ENCODE peak calls at places on chromosomes 12 and 14, in ten cellular contexts. E is CD4-positive, CD25-positive, alpha-beta regulatory T cell; M is OCI-LY7; R is tibial artery; U is transverse colon; N is K562; Q is stomach; Z is heart right ventricle; P is cardiac muscle cell; L is CD8-positive, alpha-beta memory T cell. H is an unnamed sample. For H3K36me3, H3K9me3 and H3K4me1, the result is how much of the 10 kb centered on the place peaks cover.

GRCh38 chr14:75132374-75133086 is 5.7 kb upstream of the NEK9 start:
- DNase-seq in Q (no peak), M (peak), E (peak), L (peak), R (no peak), U (peak), P (peak), N (peak), Z (peak), H (no peak)

GRCh38 chr12:69935651-69936100 is 110.6 kb downstream of the MYRFL start:
- DNase-seq in Q (no peak), P (no peak), U (no peak), Z (no peak), L (no peak), E (no peak), N (no peak), R (no peak), M (no peak), H (no peak)

GRCh38 chr12:6582959-6583358 is 14.9 kb upstream of the NOP2 start:
- DNase-seq in L (no peak), P (no peak), R (no peak), Z (no peak), M (no peak), E (no peak), N (no peak), U (no peak), Q (no peak), H (no peak)

GRCh38 chr12:21850419-21850818 is 75.9 kb upstream of the KCNJ8 start:
- DNase-seq in M (no peak), P (no peak), N (no peak), R (no peak), L (no peak), E (no peak), U (no peak), Q (no peak), Z (no peak), H (no peak)

GRCh38 chr12:52179396-52179973 is 12.3 kb downstream of the KRT80 start:
- DNase-seq in N (no peak), M (no peak), Z (no peak), R (no peak), E (no peak), L (no peak), Q (no peak), U (no peak), P (no peak), H (no peak)

GRCh38 chr14:64706119-64706465 is 1.9 kb downstream of the PLEKHG3 start:
- DNase-seq in E (no peak), N (no peak), R (no peak), Q (no peak), U (no peak), Z (no peak), L (no peak), P (no peak), M (no peak), H (no peak)

GRCh38 chr12:47067778-47068431 is 11.5 kb upstream of the PCED1B start:
- DNase-seq in R (no peak), Z (no peak), E (no peak), N (no peak), P (no peak), L (no peak), M (no peak), Q (no peak), U (no peak), H (no peak)

GRCh38 chr12:46174061-46174662 is 94.7 kb downstream of the SLC38A1 start:
- DNase-seq in N (no peak), Z (no peak), U (no peak), L (no peak), E (no peak), Q (no peak), R (no peak), P (no peak), M (no peak), H (no peak)

GRCh38 chr12:69151254-69151751 is 88.1 kb upstream of the CPSF6 start:
- DNase-seq in N (no peak), P (no peak), L (no peak), M (no peak), U (peak), Z (no peak), R (no peak), Q (no peak), E (no peak), H (no peak)

GRCh38 chr12:113149361-113150150 is at the start of gene CFAP73:
- DNase-seq in E (no peak), U (peak), Z (peak), R (no peak), L (no peak), N (peak), Q (peak), P (peak), M (no peak), H (no peak)

GRCh38 chr12:79982371-79983062 is 47.6 kb upstream of the PPP1R12A start:
- DNase-seq in M (no peak), E (no peak), R (no peak), U (no peak), P (no peak), Z (no peak), N (no peak), Q (no peak), L (no peak), H (no peak)

GRCh38 chr12:20280515-20280914 is 87.8 kb upstream of the PDE3A start:
- DNase-seq in E (no peak), Z (no peak), P (no peak), L (no peak), M (no peak), N (no peak), Q (no peak), U (no peak), R (no peak), H (no peak)

GRCh38 chr14:35883677-35884293 is 57.6 kb downstream of the BRMS1L start:
- DNase-seq in L (no peak), M (peak), R (no peak), P (peak), Z (no peak), Q (peak), U (peak), N (no peak), E (peak), H (no peak)

GRCh38 chr12:131105736-131106356 is 152.1 kb downstream of the ADGRD1 start:
- DNase-seq in U (no peak), P (no peak), Q (no peak), L (peak), N (no peak), M (no peak), E (peak), R (peak), Z (no peak), H (no peak)

GRCh38 chr12:29160230-29160629 is 11.2 kb downstream of the FAR2 start:
- DNase-seq in U (no peak), Q (no peak), E (no peak), N (no peak), P (no peak), L (no peak), Z (no peak), M (no peak), R (no peak), H (no peak)

GRCh38 chr12:108806921-108807320 is 50.5 kb downstream of the SSH1 start:
- DNase-seq in Q (no peak), R (peak), M (no peak), E (no peak), N (no peak), L (no peak), P (no peak), Z (no peak), U (no peak), H (no peak)

GRCh38 chr12:108806350-108806749 is 51.0 kb downstream of the SSH1 start:
- DNase-seq in E (no peak), M (no peak), Z (no peak), P (no peak), Q (no peak), U (no peak), L (no peak), N (no peak), R (peak), H (no peak)

GRCh38 chr12:108810636-108811035 is 46.7 kb downstream of the SSH1 start:
- DNase-seq in M (no peak), R (peak), Z (no peak), Q (no peak), E (no peak), L (no peak), P (no peak), U (no peak), N (no peak), H (no peak)

GRCh38 chr12:108807476-108807875 is 49.9 kb downstream of the SSH1 start:
- DNase-seq in E (no peak), L (no peak), Z (no peak), P (no peak), R (peak), N (no peak), U (no peak), Q (no peak), M (no peak), H (no peak)

GRCh38 chr12:108807996-108808725 is 49.2 kb downstream of the SSH1 start:
- DNase-seq in N (no peak), U (no peak), L (no peak), M (no peak), R (peak), Q (no peak), E (no peak), P (no peak), Z (no peak), H (no peak)
- H3K36me3 ChIP-seq in N (under half), U (under half), L (under half), M (under half), R (under half), Q (half or more), E (under half), P (under half), Z (under half), H (under half)

DNA sequence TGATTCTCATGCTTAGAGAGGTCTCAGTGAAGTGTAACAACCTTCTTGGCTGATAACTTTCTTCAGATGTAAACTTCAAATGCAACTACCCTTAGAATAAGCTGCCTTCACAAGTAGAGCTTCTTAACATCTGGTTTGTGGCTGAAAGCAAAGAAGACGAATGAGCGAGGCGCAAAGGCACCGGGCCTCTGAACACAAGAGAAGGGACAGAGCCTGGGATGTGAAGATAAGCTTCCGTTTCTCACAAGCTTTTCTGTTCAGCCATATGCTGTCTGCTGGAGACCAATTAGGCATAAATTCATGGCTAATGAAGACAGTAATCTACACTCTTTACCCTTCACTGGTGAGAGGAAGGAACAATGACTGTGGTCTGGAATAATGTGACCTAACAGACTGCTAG is 195.2 kb downstream of the ATXN7L3B start:
- DNase-seq in Q (no peak), E (no peak), R (no peak), N (no peak), M (no peak), Z (no peak), L (no peak), U (no peak), P (peak), H (no peak)
- H3K9me3 ChIP-seq in Q (under half), E (under half), R (under half), N (under half), M (under half), Z (under half), L (under half), U (under half), P (under half), H (under half)

DNA sequence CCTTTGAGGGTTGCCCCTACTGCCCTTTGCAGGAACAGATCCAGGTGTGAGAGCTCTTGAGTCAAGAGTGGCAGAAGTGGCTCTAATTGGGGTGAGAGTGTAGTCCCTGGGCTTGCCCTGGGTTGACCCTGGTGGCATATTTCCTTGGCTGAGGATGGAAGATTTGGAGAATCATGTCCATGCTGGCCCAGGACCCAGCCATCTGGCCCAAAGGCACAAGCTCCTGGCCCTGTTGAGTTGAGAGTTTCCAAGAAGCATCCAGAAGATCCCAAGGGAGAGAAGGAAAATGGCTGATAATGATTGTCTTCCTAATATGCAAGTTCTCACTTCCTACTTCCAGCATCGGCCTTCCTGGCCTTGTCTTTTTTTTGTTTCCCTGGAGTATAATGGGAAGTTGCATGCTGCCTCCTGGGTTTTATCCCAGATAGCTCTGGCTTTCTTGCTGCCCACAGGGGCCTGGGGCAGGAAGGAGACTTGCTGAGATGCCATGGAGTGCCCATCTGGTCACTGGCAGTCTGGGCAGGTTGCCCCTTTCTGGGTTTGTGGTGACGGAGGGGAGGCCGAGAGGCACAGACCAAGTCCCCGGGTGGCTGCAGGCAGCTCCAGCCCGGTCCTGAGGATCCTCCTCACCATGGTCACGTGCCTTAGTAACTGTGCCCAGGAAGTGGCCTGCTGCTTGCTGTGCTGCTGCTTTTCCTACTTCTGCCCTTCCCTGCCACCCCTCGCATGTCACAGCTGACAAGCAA is 55.3 kb upstream of the SRSF5 start:
- DNase-seq in P (no peak), M (no peak), L (no peak), Q (no peak), U (peak), R (peak), E (no peak), Z (peak), N (no peak), H (no peak)
- H3K4me1 ChIP-seq in P (under half), M (under half), L (under half), Q (half or more), U (under half), R (under half), E (under half), Z (half or more), N (under half), H (under half)

DNA sequence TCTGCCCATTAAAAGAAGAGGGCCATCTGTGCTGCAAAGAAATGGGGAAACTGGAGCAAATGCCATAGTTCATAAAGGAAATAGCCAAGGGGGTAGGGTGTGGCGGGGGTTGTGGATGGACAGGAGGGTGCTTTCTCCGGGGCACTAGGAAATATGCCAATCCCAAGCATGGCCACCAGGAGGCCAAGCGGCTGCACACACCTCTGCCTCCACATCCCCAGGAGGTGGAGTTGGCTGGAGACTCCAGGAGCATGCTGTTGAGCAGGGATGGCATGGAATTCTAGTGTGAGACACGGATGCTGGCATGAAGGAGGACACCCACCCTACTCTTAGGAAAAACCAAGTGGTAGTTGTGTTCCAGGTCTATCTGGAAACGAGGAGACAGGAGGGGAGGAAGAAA is 25.2 kb downstream of the NID2 start:
- DNase-seq in U (peak), R (no peak), Z (no peak), Q (peak), E (no peak), N (peak), P (peak), L (peak), M (peak), H (no peak)
- H3K36me3 ChIP-seq in U (under half), R (under half), Z (under half), Q (under half), E (under half), N (under half), P (under half), L (under half), M (under half), H (under half)

GRCh38 chr14:22547309-22547947 is 41.6 kb downstream of the DAD1 start:
- DNase-seq in E (no peak), U (no peak), N (no peak), Q (no peak), L (no peak), R (peak), Z (peak), P (no peak), M (no peak), H (no peak)
- H3K9me3 ChIP-seq in E (under half), U (under half), N (under half), Q (under half), L (under half), R (under half), Z (under half), P (under half), M (under half), H (under half)

GRCh38 chr14:54671537-54671936 is 104.6 kb downstream of the SAMD4A start:
- DNase-seq in L (no peak), M (no peak), Q (no peak), R (no peak), U (no peak), Z (no peak), P (no peak), E (no peak), N (no peak), H (no peak)

GRCh38 chr14:54674342-54674741 is 107.4 kb downstream of the SAMD4A start:
- DNase-seq in N (no peak), M (no peak), Q (no peak), P (no peak), E (no peak), L (no peak), U (no peak), R (no peak), Z (no peak), H (no peak)

GRCh38 chr14:54673193-54674121 is 106.5 kb downstream of the SAMD4A start:
- DNase-seq in M (no peak), E (no peak), L (no peak), N (peak), U (no peak), Q (no peak), R (no peak), P (peak), Z (no peak), H (no peak)

GRCh38 chr14:54672181-54672580 is 105.3 kb downstream of the SAMD4A start:
- DNase-seq in E (no peak), P (no peak), Q (no peak), R (no peak), Z (no peak), M (no peak), U (no peak), N (no peak), L (no peak), H (no peak)

DNA sequence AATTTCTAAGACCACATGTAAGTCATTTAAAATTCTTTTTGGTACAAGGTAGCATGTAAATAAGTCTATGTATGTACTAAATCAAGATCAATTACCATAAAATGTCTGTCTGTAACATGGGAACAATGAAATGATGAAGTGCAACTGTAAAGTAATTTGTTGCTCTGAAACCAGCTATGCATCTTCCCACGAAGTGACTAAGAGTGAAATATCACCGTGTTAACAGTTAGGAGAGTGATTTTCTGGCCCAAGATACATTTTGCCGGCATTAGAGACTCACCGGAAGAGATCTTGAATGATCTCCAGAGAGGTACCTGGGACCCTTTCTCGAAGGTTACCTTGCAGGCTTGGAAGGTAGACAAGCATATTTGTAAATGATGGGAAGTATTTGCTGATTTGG is 105.8 kb downstream of the SAMD4A start:
- DNase-seq in E (no peak), Z (no peak), R (no peak), U (no peak), N (no peak), L (no peak), M (no peak), P (no peak), Q (no peak), H (no peak)
- H3K4me1 ChIP-seq in E (under half), Z (half or more), R (under half), U (under half), N (under half), L (under half), M (under half), P (half or more), Q (under half), H (under half)

GRCh38 chr12:24833513-24833912 is 115.4 kb downstream of the BCAT1 start:
- DNase-seq in L (no peak), N (no peak), P (no peak), R (no peak), Q (no peak), E (no peak), U (no peak), Z (no peak), M (no peak), H (no peak)
- H3K36me3 ChIP-seq in L (under half), N (half or more), P (under half), R (under half), Q (under half), E (under half), U (under half), Z (under half), M (half or more), H (under half)

GRCh38 chr12:31897791-31898503 is 61.3 kb upstream of the RESF1 start:
- DNase-seq in R (no peak), Q (peak), P (peak), L (peak), Z (peak), M (peak), E (no peak), U (peak), N (peak), H (peak)

GRCh38 chr12:31896514-31897039 is 62.6 kb upstream of the RESF1 start:
- DNase-seq in L (peak), U (peak), Q (peak), N (peak), M (peak), Z (peak), R (no peak), E (peak), P (no peak), H (no peak)

GRCh38 chr12:31900271-31900670 is 58.9 kb upstream of the RESF1 start:
- DNase-seq in N (no peak), L (no peak), E (no peak), M (no peak), Z (no peak), Q (no peak), P (no peak), U (no peak), R (no peak), H (no peak)

GRCh38 chr12:31895449-31896150 is 63.6 kb upstream of the RESF1 start:
- DNase-seq in N (no peak), M (peak), L (no peak), E (no peak), Q (no peak), U (no peak), Z (no peak), R (no peak), P (no peak), H (no peak)

DNA sequence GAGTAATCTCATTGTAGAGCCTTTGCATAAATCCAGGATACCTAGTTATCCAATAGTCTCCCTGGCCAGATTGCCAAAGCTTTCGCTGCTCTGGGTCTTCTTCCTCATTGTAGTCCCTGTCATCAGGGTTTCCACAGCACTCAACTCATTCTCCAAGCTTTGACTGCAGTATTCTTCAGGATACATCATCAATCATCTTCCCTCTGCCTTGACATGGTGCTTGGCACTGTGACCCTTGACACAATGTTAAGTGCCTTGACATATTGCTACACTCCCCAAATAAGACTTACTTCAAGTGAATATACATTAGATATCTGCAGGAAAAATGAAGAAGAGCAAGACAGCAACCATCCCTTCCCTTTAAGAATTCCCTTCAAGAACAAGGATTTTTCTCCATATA is 60.1 kb upstream of the RESF1 start:
- DNase-seq in U (no peak), M (no peak), L (no peak), R (no peak), Z (no peak), Q (no peak), N (no peak), E (no peak), P (no peak), H (no peak)
- H3K9me3 ChIP-seq in U (under half), M (half or more), L (under half), R (under half), Z (under half), Q (under half), N (under half), E (under half), P (under half), H (under half)

GRCh38 chr12:65868878-65869277 is 44.6 kb downstream of the HMGA2 start:
- DNase-seq in L (no peak), R (no peak), P (no peak), Q (no peak), E (no peak), Z (no peak), N (no peak), U (no peak), M (no peak), H (no peak)
- H3K4me1 ChIP-seq in L (under half), R (under half), P (under half), Q (under half), E (under half), Z (under half), N (under half), U (under half), M (under half), H (under half)

DNA sequence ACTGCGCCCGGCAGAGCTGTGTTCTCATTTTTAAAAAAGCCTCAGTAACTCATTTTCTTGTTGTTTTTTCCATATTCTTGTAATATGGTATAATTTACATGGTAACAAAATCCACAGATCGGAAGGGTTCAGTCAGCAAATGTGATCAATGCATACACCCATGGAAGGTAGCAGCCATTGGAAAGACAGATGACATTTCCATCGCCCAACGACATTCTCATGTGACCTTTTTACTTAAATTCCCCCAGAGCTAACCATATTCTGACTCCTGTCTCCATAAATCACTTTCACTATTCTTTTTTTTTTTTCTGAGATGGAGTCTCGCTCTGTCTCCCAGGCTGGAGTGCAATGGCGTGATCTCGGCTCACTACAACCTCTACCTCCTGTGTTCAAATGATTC is 4.9 kb downstream of the PEBP1 start:
- DNase-seq in R (no peak), Z (no peak), N (no peak), U (no peak), L (no peak), M (no peak), Q (no peak), P (no peak), E (no peak), H (no peak)
- H3K36me3 ChIP-seq in R (half or more), Z (under half), N (half or more), U (under half), L (under half), M (half or more), Q (half or more), P (under half), E (under half), H (under half)